ENCODE peak calls at places on chromosomes 16 and 17, in five cellular contexts. G is HepG2, R is GM23338, Q is A549, U is GM12878. J is an unnamed sample.

GRCh38 chr16:10787304-10787703 is 31.3 kb downstream of the TVP23A start:
- DNase-seq in Q (no peak), R (no peak), U (no peak), G (no peak), J (peak; percentile 55)

GRCh38 chr17:4230142-4230541 is 33.6 kb downstream of the ANKFY1 start:
- DNase-seq in G (no peak), U (no peak), Q (peak; percentile 74), R (peak; percentile 35), J (no peak)

GRCh38 chr16:1445518-1446197 is 1.3 kb upstream of the CCDC154 start:
- DNase-seq in G (no peak), U (no peak), R (no peak), Q (no peak), J (no peak)

GRCh38 chr16:67965668-67966548 is 2.5 kb downstream of the SLC12A4 start:
- DNase-seq in Q (no peak), G (peak; percentile 39), U (no peak), R (no peak), J (no peak)

GRCh38 chr17:1354022-1354421 is 46.0 kb downstream of the YWHAE start:
- DNase-seq in U (no peak), R (no peak), Q (no peak), G (no peak), J (no peak)

GRCh38 chr16:88999457-89000206 is 22.6 kb upstream of the CBFA2T3 start:
- DNase-seq in R (peak; percentile 84), G (no peak), Q (no peak), U (no peak), J (peak; percentile 76)

GRCh38 chr17:28416703-28417311 is 10.8 kb upstream of the SLC46A1 start:
- DNase-seq in G (peak; percentile 87), Q (peak; percentile 73), R (peak; percentile 95), U (no peak), J (peak; percentile 78)

GRCh38 chr16:67459066-67459857 is 21.7 kb downstream of the ATP6V0D1 start:
- DNase-seq in U (no peak), G (peak; percentile 70), R (no peak), Q (no peak), J (no peak)

GRCh38 chr16:75341934-75342811 is 90.7 kb upstream of the BCAR1 start:
- DNase-seq in U (no peak), R (no peak), G (no peak), Q (no peak), J (no peak)

GRCh38 chr16:67675579-67675935 is 8.9 kb downstream of the C16orf86 start:
- DNase-seq in R (no peak), U (no peak), Q (no peak), G (no peak), J (no peak)

GRCh38 chr16:88930716-88931115 is 46.3 kb downstream of the CBFA2T3 start:
- DNase-seq in U (no peak), G (no peak), Q (no peak), R (no peak), J (no peak)

GRCh38 chr17:9549215-9549614 is 26.4 kb downstream of the STX8 start:
- DNase-seq in R (no peak), Q (no peak), U (no peak), G (no peak), J (no peak)

GRCh38 chr17:40112718-40113109 is 9.1 kb upstream of the MSL1 start:
- DNase-seq in R (no peak), Q (no peak), G (no peak), U (no peak), J (no peak)

GRCh38 chr17:45747907-45748306 is 36.2 kb upstream of the CRHR1 start:
- DNase-seq in Q (no peak), R (no peak), U (no peak), G (no peak), J (no peak)

GRCh38 chr16:2818278-2818876 is 1.3 kb downstream of the PRSS21 start:
- DNase-seq in U (no peak), G (no peak), Q (no peak), R (no peak), J (peak; percentile 45)

DNA sequence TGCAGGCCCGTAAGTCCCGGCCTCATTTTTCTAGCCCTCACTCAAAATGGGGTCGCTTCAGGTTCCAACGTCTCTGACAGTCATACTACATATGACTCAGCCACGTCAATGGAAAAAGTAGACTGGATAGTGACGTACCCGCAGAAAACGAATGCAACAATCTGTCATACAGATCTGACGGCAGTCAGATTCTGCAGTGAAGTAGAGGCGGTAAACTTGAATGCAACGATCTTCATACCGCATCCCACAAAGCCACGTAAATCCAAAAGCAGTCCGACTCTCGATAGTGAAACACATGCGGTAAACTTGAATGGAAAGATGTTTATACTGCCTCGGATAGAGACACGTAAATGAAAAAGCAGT is 38.4 kb upstream of the ARL4D start:
- DNase-seq in G (peak; percentile 73), Q (peak; percentile 69), U (no peak), R (no peak), J (no peak)
- TF ChIP-seq JUNB in G (no peak), Q (no peak), U (no peak), R (no peak), J (no peak)

GRCh38 chr16:73232555-73233422 is 184.9 kb upstream of the ZFHX3 start:
- DNase-seq in R (no peak), G (peak; percentile 74), Q (peak; percentile 56), U (no peak), J (no peak)
- TF ChIP-seq JUNB in R (no peak), G (peak; percentile 48), Q (no peak), U (no peak), J (no peak)

GRCh38 chr17:70307430-70307829 is 138.1 kb downstream of the KCNJ2 start:
- DNase-seq in G (no peak), U (no peak), R (no peak), Q (no peak), J (no peak)
- TF ChIP-seq JUNB in G (no peak), U (no peak), R (no peak), Q (no peak), J (no peak)

GRCh38 chr16:56384074-56384721 is 41.1 kb downstream of the AMFR start:
- DNase-seq in Q (no peak), R (no peak), G (no peak), U (no peak), J (no peak)

GRCh38 chr16:56388209-56388608 is 37.1 kb downstream of the AMFR start:
- DNase-seq in Q (no peak), U (no peak), G (no peak), R (no peak), J (no peak)

GRCh38 chr16:56389554-56389953 is 35.8 kb downstream of the AMFR start:
- DNase-seq in R (no peak), U (no peak), G (no peak), Q (peak; percentile 29), J (no peak)
- TF ChIP-seq JUNB in R (no peak), U (no peak), G (no peak), Q (peak; percentile 12), J (no peak)

DNA sequence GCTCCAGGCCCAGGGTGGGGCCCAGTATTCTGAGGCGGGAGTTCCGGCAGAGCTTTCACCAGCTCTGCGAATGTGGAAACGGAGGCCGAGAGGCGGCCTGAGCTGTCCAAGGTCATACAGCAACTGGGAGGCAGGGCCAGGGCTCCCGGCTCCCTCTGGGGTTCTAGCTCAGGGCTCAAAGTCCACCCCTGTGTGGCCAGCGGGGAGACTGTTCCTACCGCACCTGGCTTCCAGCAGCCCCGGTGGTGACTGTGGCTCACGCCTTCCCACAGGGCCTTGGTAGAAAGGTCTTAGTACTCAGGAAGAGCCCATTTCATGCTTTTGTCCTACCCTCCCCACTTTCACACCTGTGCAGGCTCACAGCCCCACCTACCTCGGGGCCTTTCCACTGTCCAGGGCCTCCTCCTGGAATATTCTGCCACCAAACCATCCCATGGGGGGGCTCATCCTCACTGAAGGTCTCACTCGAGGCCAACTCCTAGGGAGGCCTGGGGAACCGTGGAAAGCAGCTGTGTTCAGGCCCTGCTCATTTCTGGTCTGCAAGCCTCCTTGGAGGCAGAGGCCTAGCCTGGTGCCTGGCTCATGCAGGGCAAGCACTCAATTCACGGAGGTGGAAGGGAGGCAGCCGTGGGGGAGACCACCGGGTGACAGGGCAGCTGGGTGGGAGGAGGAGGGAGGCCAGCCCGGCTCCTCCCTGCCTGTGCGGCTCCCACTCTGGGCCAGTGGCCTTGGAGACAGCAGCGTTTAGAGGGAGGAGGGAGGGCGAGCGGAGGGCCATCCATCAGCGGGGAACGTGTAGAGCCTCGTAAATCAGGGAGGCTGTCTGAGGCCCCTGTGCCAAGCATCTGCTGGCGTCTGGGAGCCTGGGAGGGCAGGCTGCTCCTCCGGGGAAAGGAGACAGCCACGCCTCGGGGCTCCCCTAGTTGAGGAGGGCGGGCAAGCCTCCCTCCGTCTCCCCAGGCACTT is 12.7 kb upstream of the DOC2B start:
- DNase-seq in G (peak; percentile 60), R (no peak), Q (no peak), U (no peak), J (no peak)
- TF ChIP-seq JUNB in G (no peak), R (no peak), Q (no peak), U (no peak), J (no peak)

GRCh38 chr17:80224683-80225082 is 4.5 kb downstream of the SLC26A11 start:
- DNase-seq in Q (no peak), U (no peak), G (no peak), R (no peak), J (no peak)
- TF ChIP-seq JUNB in Q (no peak), U (no peak), G (no peak), R (no peak), J (no peak)

DNA sequence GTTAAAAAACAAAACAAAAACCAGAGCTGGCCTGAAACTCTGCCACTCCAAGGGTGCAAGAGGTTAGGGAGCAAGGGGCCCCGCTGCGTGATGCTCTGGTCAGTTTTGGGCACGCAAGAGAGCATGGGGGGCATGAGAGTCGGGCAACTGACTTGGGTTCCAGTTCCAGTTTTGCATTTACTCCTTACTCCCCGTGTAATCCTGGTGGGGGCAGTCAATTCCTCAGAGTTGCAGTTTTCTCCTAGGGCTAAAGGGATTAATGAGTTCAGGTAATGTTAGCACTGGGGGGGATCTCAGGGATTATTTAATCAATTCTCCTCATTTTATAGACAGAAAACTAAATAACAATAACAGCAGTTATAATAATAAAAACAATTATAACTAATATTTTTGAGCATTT is 72.9 kb upstream of the PMFBP1 start:
- DNase-seq in U (no peak), R (peak; percentile 22), G (no peak), Q (no peak), J (no peak)
- TF ChIP-seq JUNB in U (no peak), R (no peak), G (no peak), Q (no peak), J (no peak)

GRCh38 chr16:84555418-84556196 is 51.1 kb upstream of the MEAK7 start:
- DNase-seq in U (no peak), R (peak; percentile 67), G (no peak), Q (no peak), J (no peak)
- TF ChIP-seq JUNB in U (no peak), R (no peak), G (no peak), Q (no peak), J (no peak)